ENCODE peak calls at places on chromosomes 7 and 10, in six cellular contexts. One of them, this sample, is unnamed.

GRCh38 chr7:132469264-132469663 is 107.0 kb downstream of the PLXNA4 start:
- DNase-seq in left cardiac atrium: no peak
- DNase-seq in neural progenitor cell: no peak
- DNase-seq in CD8-positive, alpha-beta memory T cell: no peak
- DNase-seq in memory B cell: no peak
- DNase-seq in psoas muscle: no peak
- DNase-seq in this sample: no peak

GRCh38 chr10:121158988-121159579 is 307.9 kb downstream of the WDR11 start:
- DNase-seq in neural progenitor cell: no peak
- DNase-seq in memory B cell: no peak
- DNase-seq in psoas muscle: no peak
- DNase-seq in CD8-positive, alpha-beta memory T cell: no peak
- DNase-seq in left cardiac atrium: no peak
- DNase-seq in this sample: no peak

GRCh38 chr7:75963383-75963995 is 30.9 kb downstream of the TMEM120A start:
- DNase-seq in left cardiac atrium: no peak
- DNase-seq in memory B cell: no peak
- DNase-seq in CD8-positive, alpha-beta memory T cell: no peak
- DNase-seq in neural progenitor cell: no peak
- DNase-seq in psoas muscle: no peak
- DNase-seq in this sample: no peak

GRCh38 chr10:94303929-94304328 is 58.8 kb downstream of the NOC3L start:
- DNase-seq in memory B cell: no peak
- DNase-seq in neural progenitor cell: no peak
- DNase-seq in left cardiac atrium: no peak
- DNase-seq in CD8-positive, alpha-beta memory T cell: no peak
- DNase-seq in psoas muscle: no peak
- DNase-seq in this sample: no peak

GRCh38 chr10:6770846-6771245 is 190.8 kb upstream of the PRKCQ start:
- DNase-seq in left cardiac atrium: no peak
- DNase-seq in neural progenitor cell: no peak
- DNase-seq in CD8-positive, alpha-beta memory T cell: no peak
- DNase-seq in memory B cell: no peak
- DNase-seq in psoas muscle: no peak
- DNase-seq in this sample: no peak

GRCh38 chr10:6074489-6075301 is 12.5 kb upstream of the IL2RA start:
- DNase-seq in left cardiac atrium: no peak
- DNase-seq in CD8-positive, alpha-beta memory T cell: no peak
- DNase-seq in psoas muscle: no peak
- DNase-seq in memory B cell: no peak
- DNase-seq in neural progenitor cell: no peak
- DNase-seq in this sample: no peak

GRCh38 chr10:86779267-86780017 is 23.0 kb downstream of the BMPR1A start:
- DNase-seq in psoas muscle: no peak
- DNase-seq in CD8-positive, alpha-beta memory T cell: no peak
- DNase-seq in neural progenitor cell: no peak
- DNase-seq in left cardiac atrium: no peak
- DNase-seq in memory B cell: no peak
- DNase-seq in this sample: no peak

GRCh38 chr10:97534746-97535367 is 36.1 kb downstream of the UBTD1 start:
- DNase-seq in left cardiac atrium: no peak
- DNase-seq in memory B cell: no peak
- DNase-seq in neural progenitor cell: peak; percentile 62
- DNase-seq in CD8-positive, alpha-beta memory T cell: no peak
- DNase-seq in psoas muscle: peak; percentile 51
- DNase-seq in this sample: peak; percentile 58

GRCh38 chr7:33905389-33906032 is at the start of gene BMPER:
- DNase-seq in memory B cell: no peak
- DNase-seq in psoas muscle: peak; percentile 33
- DNase-seq in left cardiac atrium: peak; percentile 46
- DNase-seq in CD8-positive, alpha-beta memory T cell: no peak
- DNase-seq in neural progenitor cell: peak; percentile 89
- DNase-seq in this sample: no peak

GRCh38 chr10:61195219-61195618 is 251.2 kb upstream of the RHOBTB1 start:
- DNase-seq in psoas muscle: no peak
- DNase-seq in memory B cell: no peak
- DNase-seq in neural progenitor cell: no peak
- DNase-seq in left cardiac atrium: no peak
- DNase-seq in CD8-positive, alpha-beta memory T cell: no peak
- DNase-seq in this sample: no peak

GRCh38 chr10:24645022-24645421 is 78.7 kb downstream of the ARHGAP21 start:
- DNase-seq in neural progenitor cell: no peak
- DNase-seq in CD8-positive, alpha-beta memory T cell: no peak
- DNase-seq in psoas muscle: no peak
- DNase-seq in memory B cell: no peak
- DNase-seq in left cardiac atrium: no peak
- DNase-seq in this sample: no peak

GRCh38 chr10:11381023-11381422 is 230.4 kb downstream of the USP6NL start:
- DNase-seq in neural progenitor cell: no peak
- DNase-seq in CD8-positive, alpha-beta memory T cell: no peak
- DNase-seq in memory B cell: no peak
- DNase-seq in psoas muscle: no peak
- DNase-seq in left cardiac atrium: no peak
- DNase-seq in this sample: no peak

GRCh38 chr7:1360521-1360971 is 98.7 kb downstream of the MICALL2 start:
- DNase-seq in left cardiac atrium: no peak
- DNase-seq in memory B cell: no peak
- DNase-seq in neural progenitor cell: no peak
- DNase-seq in psoas muscle: no peak
- DNase-seq in CD8-positive, alpha-beta memory T cell: no peak
- DNase-seq in this sample: no peak

GRCh38 chr10:53260213-53260612 is 487.6 kb upstream of the MBL2 start:
- DNase-seq in memory B cell: no peak
- DNase-seq in left cardiac atrium: no peak
- DNase-seq in psoas muscle: no peak
- DNase-seq in CD8-positive, alpha-beta memory T cell: no peak
- DNase-seq in neural progenitor cell: no peak
- DNase-seq in this sample: no peak

GRCh38 chr7:3673524-3673923 is 372.5 kb downstream of the SDK1 start:
- DNase-seq in CD8-positive, alpha-beta memory T cell: peak; percentile 20
- DNase-seq in memory B cell: no peak
- DNase-seq in psoas muscle: no peak
- DNase-seq in left cardiac atrium: no peak
- DNase-seq in neural progenitor cell: peak; percentile 72
- DNase-seq in this sample: peak; percentile 64

GRCh38 chr10:130022501-130023299 is 58.6 kb upstream of the EBF3 start:
- DNase-seq in psoas muscle: no peak
- DNase-seq in left cardiac atrium: no peak
- DNase-seq in CD8-positive, alpha-beta memory T cell: no peak
- DNase-seq in neural progenitor cell: no peak
- DNase-seq in memory B cell: no peak
- DNase-seq in this sample: no peak